ENCODE peak calls at places on chromosomes 2 and 18, in nine cellular contexts. B is ovary, K is tibial nerve, U is transverse colon, F is NB4, C is IMR-90, Q is right lobe of liver, O is stomach, D is gastrocnemius medialis. N is an unnamed sample.

GRCh38 chr2:44098050-44098449 is 70.6 kb upstream of the PPM1B start:
- DNase-seq in B (no peak), K (no peak), U (no peak), F (no peak), C (no peak), Q (no peak), O (no peak), D (no peak), N (no peak)

GRCh38 chr18:58993260-58993659 is 128.6 kb downstream of the ZNF532 start:
- DNase-seq in B (no peak), K (no peak), U (no peak), F (no peak), C (peak; percentile 90), Q (no peak), O (no peak), D (no peak), N (no peak)

GRCh38 chr2:13605266-13605665 is 888.5 kb downstream of the TRIB2 start:
- DNase-seq in B (no peak), K (no peak), U (no peak), F (no peak), C (no peak), Q (no peak), O (no peak), D (no peak), N (no peak)

GRCh38 chr18:55857409-55857808 is 269.4 kb upstream of the TCF4 start:
- DNase-seq in B (no peak), K (no peak), U (no peak), F (no peak), C (no peak), Q (no peak), O (no peak), D (no peak), N (no peak)

GRCh38 chr18:74265546-74266098 is 26.1 kb downstream of the CYB5A start:
- DNase-seq in B (no peak), K (no peak), U (no peak), F (no peak), C (no peak), Q (no peak), O (no peak), D (no peak), N (no peak)

GRCh38 chr2:8671802-8672201 is 10.1 kb upstream of the ID2 start:
- DNase-seq in B (no peak), K (no peak), U (no peak), F (no peak), C (no peak), Q (no peak), O (no peak), D (no peak), N (no peak)

GRCh38 chr2:126655500-126656310 is at the start of gene GYPC:
- DNase-seq in B (peak; percentile 68), K (peak; percentile 75), U (peak; percentile 55), F (peak; percentile 93), C (peak; percentile 82), Q (peak; percentile 78), O (peak; percentile 47), D (peak; percentile 92), N (no peak)

GRCh38 chr2:205743982-205744644 is 61.8 kb downstream of the NRP2 start:
- DNase-seq in B (no peak), K (no peak), U (no peak), F (no peak), C (no peak), Q (no peak), O (no peak), D (no peak), N (no peak)

GRCh38 chr2:8906208-8906607 is 68.8 kb upstream of the KIDINS220 start:
- DNase-seq in B (no peak), K (no peak), U (peak; percentile 26), F (peak; percentile 63), C (peak; percentile 45), Q (no peak), O (peak; percentile 29), D (no peak), N (no peak)

GRCh38 chr2:95012881-95013550 is 12.5 kb upstream of the MAL start:
- DNase-seq in B (no peak), K (no peak), U (no peak), F (peak; percentile 54), C (no peak), Q (peak; percentile 22), O (no peak), D (no peak), N (no peak)

GRCh38 chr2:25294573-25295462 is 46.9 kb downstream of the DNMT3A start:
- DNase-seq in B (peak; percentile 68), K (peak; percentile 59), U (peak; percentile 80), F (peak; percentile 93), C (peak; percentile 24), Q (peak; percentile 81), O (peak; percentile 80), D (peak; percentile 84), N (peak; percentile 84)
- TF ChIP-seq POLR2A in B (no peak), K (peak; percentile 5), U (peak; percentile 39), F (peak; percentile 61), C (no peak), Q (no peak), O (no peak), D (peak; percentile 55), N (no peak)

GRCh38 chr2:119681868-119682220 is 2.8 kb downstream of the TMEM177 start:
- DNase-seq in B (no peak), K (no peak), U (no peak), F (no peak), C (no peak), Q (no peak), O (no peak), D (no peak), N (no peak)

GRCh38 chr2:119683717-119684443 is 4.9 kb downstream of the TMEM177 start:
- DNase-seq in B (peak; percentile 77), K (no peak), U (no peak), F (no peak), C (peak; percentile 28), Q (no peak), O (peak; percentile 20), D (no peak), N (peak; percentile 65)

GRCh38 chr2:119683074-119683716 is 4.2 kb downstream of the TMEM177 start:
- DNase-seq in B (no peak), K (no peak), U (no peak), F (no peak), C (no peak), Q (no peak), O (peak; percentile 19), D (no peak), N (peak; percentile 13)

GRCh38 chr2:119681196-119681867 is 2.3 kb downstream of the TMEM177 start:
- DNase-seq in B (no peak), K (no peak), U (no peak), F (no peak), C (no peak), Q (no peak), O (no peak), D (no peak), N (no peak)

DNA sequence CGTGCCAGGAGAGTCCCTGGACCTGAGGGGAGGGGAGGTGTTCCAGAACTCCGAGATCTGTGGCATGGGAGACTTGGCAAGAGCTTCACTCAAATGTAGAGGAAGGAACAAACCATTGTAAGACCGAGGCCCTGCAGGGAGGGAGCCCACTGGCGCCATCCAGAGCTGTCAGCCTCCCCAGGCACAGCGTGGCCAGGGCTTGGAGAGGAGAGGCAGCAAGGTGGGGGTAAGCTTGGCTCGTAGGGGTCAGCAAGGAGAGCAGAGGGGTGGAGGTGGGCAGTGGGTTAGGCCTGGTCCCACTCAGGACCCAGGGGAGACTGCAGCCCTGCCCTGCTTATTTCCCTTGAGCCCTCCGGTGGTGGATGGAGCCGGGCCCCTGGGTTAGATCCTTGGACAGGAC is 3.6 kb downstream of the TMEM177 start:
- DNase-seq in B (no peak), K (no peak), U (no peak), F (no peak), C (no peak), Q (no peak), O (peak; percentile 22), D (no peak), N (no peak)
- H3K4me3 ChIP-seq in B (no peak overlapping the region), K (no peak overlapping the region), U (no peak overlapping the region), F (no peak overlapping the region), C (no peak overlapping the region), Q (no peak overlapping the region), O (no peak overlapping the region), D (no peak overlapping the region), N (no peak overlapping the region)

GRCh38 chr2:236168110-236169067 is at the start of gene GBX2:
- DNase-seq in B (peak; percentile 27), K (no peak), U (peak; percentile 28), F (no peak), C (peak; percentile 17), Q (no peak), O (no peak), D (peak; percentile 21), N (peak; percentile 64)
- TF ChIP-seq POLR2A in B (no peak), K (no peak), U (no peak), F (no peak), C (no peak), Q (no peak), O (no peak), D (no peak), N (no peak)

GRCh38 chr18:63137999-63138448 is 181.5 kb downstream of the BCL2 start:
- DNase-seq in B (no peak), K (no peak), U (no peak), F (no peak), C (no peak), Q (no peak), O (no peak), D (no peak), N (no peak)

GRCh38 chr18:63141777-63142176 is 177.8 kb downstream of the BCL2 start:
- DNase-seq in B (no peak), K (no peak), U (peak; percentile 46), F (peak; percentile 56), C (no peak), Q (no peak), O (no peak), D (no peak), N (no peak)

GRCh38 chr18:63140997-63141776 is 178.4 kb downstream of the BCL2 start:
- DNase-seq in B (no peak), K (no peak), U (no peak), F (no peak), C (no peak), Q (no peak), O (no peak), D (no peak), N (no peak)

GRCh38 chr18:63140038-63140450 is 179.5 kb downstream of the BCL2 start:
- DNase-seq in B (no peak), K (no peak), U (no peak), F (no peak), C (no peak), Q (no peak), O (no peak), D (no peak), N (no peak)

DNA sequence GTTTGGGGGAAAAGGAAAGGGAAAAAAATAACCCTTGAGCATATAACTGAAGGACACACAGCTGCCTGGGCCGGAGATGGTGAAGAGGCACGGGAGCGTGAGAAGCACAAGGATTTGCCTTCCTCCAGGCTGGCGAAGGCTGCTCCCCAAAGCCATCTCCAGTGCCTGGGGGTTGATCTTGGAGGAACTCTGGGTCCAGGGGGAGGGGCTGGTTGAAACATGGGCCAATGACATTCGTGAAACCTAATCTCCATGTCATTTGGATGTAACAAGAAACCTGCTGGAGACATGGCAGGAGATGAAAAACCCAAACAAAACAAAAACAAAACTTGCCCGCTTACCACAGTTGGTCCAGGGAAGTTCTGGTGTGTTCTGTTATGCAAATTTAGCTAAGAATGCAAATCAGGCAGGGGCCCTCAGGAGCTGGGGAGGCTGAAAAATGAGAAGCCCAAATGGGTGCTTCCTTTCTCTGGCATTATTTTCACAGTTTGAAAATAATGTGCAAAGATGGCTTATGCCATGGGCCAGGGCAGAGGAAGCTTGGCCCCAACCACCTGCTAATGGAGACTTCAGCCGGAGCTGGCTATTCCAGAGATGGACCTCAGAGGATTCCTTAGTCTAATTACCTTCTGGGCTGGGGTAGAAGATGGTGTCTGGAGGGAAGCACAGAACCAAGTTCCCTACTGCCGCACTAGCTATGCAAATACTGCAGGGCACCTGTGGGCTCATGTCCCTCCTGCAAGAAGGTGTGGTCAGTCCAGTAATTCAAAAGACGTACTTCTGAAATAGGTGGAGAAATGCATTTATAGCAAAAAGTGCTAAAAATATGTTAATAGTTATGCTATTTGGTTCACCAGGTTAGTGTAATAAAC is 180.9 kb downstream of the BCL2 start:
- DNase-seq in B (no peak), K (no peak), U (peak; percentile 58), F (no peak), C (no peak), Q (no peak), O (no peak), D (peak; percentile 46), N (no peak)
- H3K4me3 ChIP-seq in B (no peak overlapping the region), K (peak overlapping the region; percentile 19), U (peak overlapping the region; percentile 19), F (no peak overlapping the region), C (no peak overlapping the region), Q (no peak overlapping the region), O (peak overlapping the region; percentile 20), D (peak overlapping the region; percentile 55), N (no peak overlapping the region)